ENCODE peak calls at places on chromosomes 4 and X, in nine cellular contexts. E, X, Q, R, G, L, T, S and B are unnamed samples.

GRCh38 chrX:151902813-151903591 is 9.7 kb upstream of the MAGEA4 start:
- DNase-seq in X (no peak), S (peak; percentile 44), E (peak; percentile 55), L (no peak), T (peak; percentile 33), G (peak; percentile 88), Q (peak; percentile 37), R (no peak), B (no peak)

GRCh38 chrX:75278991-75279390 is 5.1 kb downstream of the UPRT start:
- DNase-seq in Q (no peak), X (no peak), R (no peak), T (no peak), G (no peak), E (no peak), S (no peak), L (no peak), B (no peak)

GRCh38 chr4:48093949-48094550 is 40.0 kb downstream of the TXK start:
- DNase-seq in L (peak; percentile 38), R (no peak), S (no peak), G (peak; percentile 45), E (no peak), X (no peak), Q (peak; percentile 71), T (peak; percentile 57), B (no peak)

GRCh38 chrX:126820700-126821420 is 1.3 kb downstream of the PRR32 start:
- DNase-seq in X (no peak), E (no peak), G (no peak), S (no peak), R (no peak), L (peak; percentile 10), Q (no peak), T (no peak), B (no peak)

GRCh38 chrX:155009994-155010472 is 12.5 kb downstream of the F8 start:
- DNase-seq in R (no peak), G (no peak), X (no peak), S (peak; percentile 27), Q (no peak), E (no peak), L (no peak), T (no peak), B (no peak)

GRCh38 chr4:101086801-101087586 is 260.3 kb downstream of the PPP3CA start:
- DNase-seq in S (no peak), L (peak; percentile 57), R (no peak), Q (no peak), X (no peak), T (no peak), E (no peak), G (peak; percentile 18), B (no peak)

GRCh38 chrX:131854586-131854985 is 168.5 kb upstream of the STK26 start:
- DNase-seq in R (no peak), G (peak; percentile 18), L (no peak), X (no peak), T (no peak), E (no peak), S (no peak), Q (no peak), B (no peak)

GRCh38 chr4:54277691-54278090 is 48.6 kb downstream of the PDGFRA start:
- DNase-seq in L (no peak), S (peak; percentile 28), R (peak; percentile 11), Q (peak; percentile 6), X (no peak), E (peak; percentile 34), G (peak; percentile 65), T (no peak), B (no peak)

GRCh38 chr4:2339458-2340271 is 77.8 kb upstream of the MXD4 start:
- DNase-seq in R (no peak), L (no peak), S (no peak), E (no peak), X (no peak), T (peak; percentile 15), G (no peak), Q (no peak), B (no peak)

GRCh38 chr4:134490863-134491262 is 289.3 kb upstream of the PABPC4L start:
- DNase-seq in X (no peak), L (no peak), G (no peak), T (no peak), S (no peak), R (no peak), E (no peak), Q (no peak), B (no peak)

GRCh38 chrX:30181353-30181752 is 34.0 kb upstream of the MAGEB2 start:
- DNase-seq in G (no peak), E (no peak), T (no peak), L (no peak), Q (no peak), X (no peak), S (no peak), R (no peak), B (no peak)

GRCh38 chr4:176383273-176384077 is 63.7 kb downstream of the SPCS3 start:
- DNase-seq in R (no peak), T (no peak), Q (no peak), E (no peak), X (no peak), S (no peak), G (no peak), L (no peak), B (no peak)

GRCh38 chrX:123923211-123923610 is 38.3 kb upstream of the STAG2 start:
- DNase-seq in Q (no peak), E (no peak), G (no peak), X (no peak), L (no peak), S (no peak), R (no peak), T (no peak), B (no peak)

GRCh38 chrX:154046262-154046771 is 26.6 kb upstream of the IRAK1 start:
- DNase-seq in R (no peak), Q (no peak), E (peak; percentile 48), T (no peak), G (peak; percentile 20), S (peak; percentile 65), L (peak; percentile 9), X (no peak), B (no peak)

GRCh38 chr4:167541286-167541685 is 307.0 kb upstream of the SPOCK3 start:
- DNase-seq in R (no peak), S (no peak), L (no peak), E (no peak), X (no peak), Q (no peak), T (no peak), G (no peak), B (no peak)

GRCh38 chr4:88831063-88831462 is 133.4 kb upstream of the NAP1L5 start:
- DNase-seq in X (no peak), E (no peak), S (no peak), G (no peak), Q (no peak), R (no peak), L (no peak), T (peak; percentile 28), B (no peak)

GRCh38 chr4:140242357-140243284 is 88.6 kb upstream of the MAML3 start:
- DNase-seq in E (no peak), T (peak; percentile 46), R (no peak), L (no peak), Q (no peak), G (no peak), X (no peak), S (no peak), B (no peak)

GRCh38 chr4:140690093-140690492 is 66.1 kb downstream of the TBC1D9 start:
- DNase-seq in Q (no peak), E (no peak), T (no peak), X (no peak), R (no peak), L (no peak), G (no peak), S (no peak), B (no peak)

GRCh38 chrX:135512508-135513139 is 7.8 kb upstream of the INTS6L start:
- DNase-seq in S (no peak), X (no peak), T (no peak), Q (no peak), G (no peak), R (no peak), E (no peak), L (no peak), B (no peak)

GRCh38 chrX:54481751-54482150 is 14.3 kb downstream of the FGD1 start:
- DNase-seq in S (no peak), T (no peak), E (no peak), R (no peak), Q (no peak), G (no peak), X (no peak), L (no peak), B (no peak)

GRCh38 chrX:86805241-86805640 is 657.0 kb downstream of the DACH2 start:
- DNase-seq in T (no peak), E (no peak), G (no peak), R (no peak), Q (no peak), X (no peak), S (no peak), L (no peak), B (no peak)

GRCh38 chrX:86806786-86807185 is 658.5 kb downstream of the DACH2 start:
- DNase-seq in X (no peak), Q (peak; percentile 0), S (no peak), G (peak; percentile 24), R (no peak), L (peak; percentile 40), E (no peak), T (no peak), B (no peak)
- TF ChIP-seq CTCF in X (no peak), Q (no peak), S (no peak), G (peak; percentile 20), R (no peak), L (peak; percentile 48), E (peak; percentile 18), T (no peak), B (no peak)

DNA sequence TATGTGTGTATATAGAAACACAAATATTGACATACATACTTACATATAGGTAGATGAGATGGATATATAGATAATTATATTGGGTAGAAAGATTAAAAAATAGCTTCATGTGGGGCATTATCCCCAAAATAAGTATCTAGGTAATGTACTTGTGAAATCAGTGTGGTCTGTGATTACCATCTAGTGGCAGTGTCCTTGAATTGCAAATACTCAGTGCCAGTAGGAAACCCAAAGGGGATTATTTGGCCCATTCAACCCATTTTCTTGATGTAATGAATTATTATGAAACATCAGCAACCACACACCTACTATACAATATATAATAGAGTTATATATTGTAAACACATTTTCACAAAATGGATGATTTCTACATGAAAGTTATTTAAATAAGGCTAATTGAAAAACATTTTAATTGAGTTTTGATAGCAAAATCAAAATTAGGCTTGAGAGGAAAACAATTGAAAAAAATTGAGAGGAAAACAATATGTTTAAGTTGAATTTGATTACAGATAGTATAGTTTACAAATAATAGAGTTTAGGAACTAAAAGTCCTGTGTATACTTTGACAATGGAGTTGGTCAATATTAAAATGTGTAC is 389.4 kb downstream of the GALNTL6 start:
- DNase-seq in G (peak; percentile 38), S (no peak), L (peak; percentile 58), Q (peak; percentile 2), R (no peak), X (no peak), T (no peak), E (peak; percentile 0), B (no peak)
- TF ChIP-seq CTCF in G (peak; percentile 74), S (no peak), L (peak; percentile 84), Q (no peak), R (peak; percentile 37), X (no peak), T (peak; percentile 36), E (peak; percentile 70), B (no peak)

GRCh38 chr4:44632089-44632488 is 19.3 kb downstream of the YIPF7 start:
- DNase-seq in E (no peak), G (no peak), T (no peak), Q (no peak), L (no peak), R (no peak), X (no peak), S (no peak), B (no peak)
- TF ChIP-seq CTCF in E (peak; percentile 27), G (peak; percentile 45), T (no peak), Q (no peak), L (no peak), R (no peak), X (no peak), S (no peak), B (no peak)

GRCh38 chr4:152052431-152053057 is 291.7 kb upstream of the GATB start:
- DNase-seq in T (no peak), G (no peak), Q (no peak), X (no peak), S (no peak), E (no peak), R (no peak), L (no peak), B (no peak)
- TF ChIP-seq CTCF in T (no peak), G (no peak), Q (no peak), X (no peak), S (no peak), E (no peak), R (no peak), L (no peak), B (no peak)